ENCODE peak calls at places on chromosomes 13 and 19, in five cellular contexts. K is ascending aorta, Q is pancreas, W is HepG2, Z is HCT116. C is an unnamed sample. For H3K9me3, the result is how much of the 10 kb centered on the place peaks cover.

GRCh38 chr19:2551172-2551863 is 75.4 kb downstream of the GADD45B start:
- DNase-seq in K (no peak), Q (no peak), Z (no peak), W (no peak), C (no peak)

GRCh38 chr13:93797463-93797862 is 570.9 kb downstream of the GPC6 start:
- DNase-seq in K (no peak), W (no peak), Z (no peak), Q (no peak), C (no peak)

GRCh38 chr13:110714798-110715394 is 1.4 kb downstream of the ING1 start:
- DNase-seq in K (peak), Q (no peak), W (peak), Z (no peak), C (peak)

GRCh38 chr13:62014299-62014698 is 598.6 kb upstream of the PCDH20 start:
- DNase-seq in W (peak), K (no peak), Q (no peak), Z (peak), C (no peak)

GRCh38 chr19:38792250-38793111 is 3.5 kb downstream of the LGALS7B start:
- DNase-seq in K (peak), W (no peak), Z (no peak), Q (no peak), C (peak)

GRCh38 chr13:37132211-37132610 is 26.7 kb upstream of the CSNK1A1L start:
- DNase-seq in K (no peak), Z (no peak), W (no peak), Q (no peak), C (no peak)

GRCh38 chr13:114286808-114287207 is 5.4 kb downstream of the UPF3A start:
- DNase-seq in W (no peak), K (no peak), Q (no peak), Z (no peak), C (no peak)

GRCh38 chr19:2166741-2167738 is 3.3 kb downstream of the DOT1L start:
- DNase-seq in K (peak), W (peak), Q (peak), Z (no peak), C (peak)

GRCh38 chr19:10112895-10113591 is 1.6 kb downstream of the P2RY11 start:
- DNase-seq in Q (peak), Z (no peak), K (no peak), W (peak), C (peak)

GRCh38 chr19:9995999-9996398 is 14.3 kb downstream of the COL5A3 start:
- DNase-seq in K (no peak), Z (no peak), Q (no peak), W (no peak), C (no peak)

GRCh38 chr13:95264225-95264624 is 37.0 kb downstream of the ABCC4 start:
- DNase-seq in Q (no peak), W (no peak), Z (no peak), K (no peak), C (no peak)

GRCh38 chr19:12769689-12770088 is 5.7 kb downstream of the HOOK2 start:
- DNase-seq in Z (no peak), W (no peak), Q (no peak), K (no peak), C (peak)

GRCh38 chr13:111589992-111590391 is 269.6 kb downstream of the TEX29 start:
- DNase-seq in Q (no peak), W (no peak), K (no peak), Z (no peak), C (no peak)

GRCh38 chr13:34942732-34943674 is 933 bp downstream of the NBEA start:
- DNase-seq in Q (peak), Z (no peak), W (no peak), K (peak), C (peak)

GRCh38 chr19:16420781-16421386 is 50.9 kb downstream of the EPS15L1 start:
- DNase-seq in Z (no peak), W (no peak), Q (peak), K (peak), C (no peak)

GRCh38 chr13:106415971-106416370 is 119.5 kb downstream of the EFNB2 start:
- DNase-seq in K (no peak), Z (no peak), W (no peak), Q (no peak), C (no peak)

GRCh38 chr13:27913116-27913515 is 6.7 kb upstream of the PDX1 start:
- DNase-seq in Z (no peak), Q (no peak), W (no peak), K (no peak), C (no peak)

GRCh38 chr19:28443361-28443760 is 769.6 kb downstream of the UQCRFS1 start:
- DNase-seq in Q (no peak), K (no peak), Z (no peak), W (no peak), C (no peak)

GRCh38 chr13:109586509-109587346 is 199.7 kb downstream of the IRS2 start:
- DNase-seq in K (no peak), W (no peak), Q (no peak), Z (no peak), C (no peak)

GRCh38 chr13:67416047-67416925 is 186.2 kb upstream of the PCDH9 start:
- DNase-seq in K (no peak), Z (no peak), W (peak), Q (peak), C (peak)

GRCh38 chr13:62933809-62934208 is 1518.2 kb upstream of the PCDH20 start:
- DNase-seq in W (no peak), K (no peak), Z (no peak), Q (no peak), C (no peak)

GRCh38 chr13:100535401-100536135 is 53.0 kb downstream of the GGACT start:
- DNase-seq in Z (no peak), W (no peak), Q (no peak), K (peak), C (no peak)

GRCh38 chr19:3401004-3401768 is 34.8 kb downstream of the NFIC start:
- DNase-seq in Q (no peak), W (no peak), K (no peak), Z (no peak), C (no peak)

GRCh38 chr13:93226065-93226622 is 463 bp upstream of the GPC6 start:
- DNase-seq in W (peak), Z (no peak), Q (no peak), K (no peak), C (no peak)

GRCh38 chr13:27657724-27658123 is 36.0 kb downstream of the POLR1D start:
- DNase-seq in W (no peak), Q (no peak), Z (no peak), K (no peak), C (no peak)

DNA sequence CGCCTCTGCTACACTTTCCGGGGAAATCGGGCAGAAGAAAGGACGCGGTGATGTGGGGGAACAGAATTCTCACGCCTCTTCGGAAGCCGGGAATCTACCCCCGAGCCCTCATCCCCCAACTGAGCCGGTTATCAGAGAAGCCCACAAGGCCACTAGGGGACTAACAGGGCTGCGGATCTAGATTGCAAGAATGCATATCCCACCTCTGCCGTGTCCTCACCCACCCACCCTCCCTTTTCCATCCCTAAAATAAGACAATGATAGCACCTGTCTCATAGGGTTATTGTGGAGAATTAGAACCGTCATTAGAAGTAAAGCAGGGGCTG is 1.1 kb downstream of the IGFLR1 start:
- DNase-seq in Z (no peak), K (no peak), W (no peak), Q (no peak), C (no peak)
- TF ChIP-seq CTCF in Z (peak), K (no peak), W (no peak), Q (no peak), C (no peak)

GRCh38 chr19:23366437-23366836 is 28.8 kb downstream of the ZNF91 start:
- DNase-seq in Q (no peak), Z (no peak), W (no peak), K (no peak), C (no peak)

DNA sequence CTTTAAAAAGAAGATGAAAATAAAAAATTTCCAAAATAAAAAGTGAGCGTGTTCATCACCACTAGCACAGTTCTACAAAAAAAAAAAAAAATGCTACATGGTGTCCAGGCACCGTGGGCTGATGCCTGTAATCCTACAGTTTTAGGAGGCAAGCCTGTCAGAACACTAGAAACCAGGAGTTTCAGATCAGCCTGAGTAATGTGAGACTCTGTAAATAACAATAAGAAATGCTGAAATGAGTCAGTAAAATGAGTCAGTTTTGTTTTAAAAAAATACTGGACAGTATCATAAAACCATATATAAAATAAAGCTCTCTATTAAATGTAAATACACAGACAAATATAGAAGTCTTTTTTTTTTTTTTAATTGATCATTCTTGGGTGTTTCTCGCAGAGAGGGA is 30.0 kb downstream of the ZNF91 start:
- DNase-seq in Q (no peak), Z (no peak), K (no peak), W (no peak), C (no peak)
- H3K9me3 ChIP-seq in Q (under half), Z (under half), K (half or more), W (half or more), C (half or more)

DNA sequence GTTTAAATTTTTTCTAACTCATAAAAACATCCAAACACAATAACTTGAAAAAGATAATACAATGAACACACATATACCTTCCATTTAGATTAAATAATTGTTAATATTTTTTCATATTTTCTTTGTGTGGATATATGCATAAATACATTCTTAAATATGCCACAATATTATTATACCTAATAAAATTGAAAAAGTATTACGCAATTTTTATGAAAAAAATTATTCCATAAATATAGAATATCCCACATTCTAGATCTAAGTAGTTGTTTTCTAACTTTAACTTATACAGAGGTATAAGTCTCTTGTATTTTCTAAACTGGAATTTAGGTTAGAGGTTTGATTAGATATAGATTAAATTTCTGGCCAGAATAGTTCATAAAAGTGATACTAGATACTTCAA is 34.3 kb downstream of the POU4F1 start:
- DNase-seq in Z (no peak), W (no peak), K (no peak), Q (no peak), C (no peak)
- TF ChIP-seq CTCF in Z (no peak), W (no peak), K (no peak), Q (no peak), C (no peak)

GRCh38 chr19:14795078-14795721 is 16.8 kb upstream of the ADGRE2 start:
- DNase-seq in K (no peak), Q (no peak), W (no peak), Z (no peak), C (no peak)

GRCh38 chr19:14804755-14805154 is 26.4 kb upstream of the ADGRE2 start:
- DNase-seq in W (no peak), K (no peak), Q (no peak), Z (no peak), C (no peak)

GRCh38 chr19:14796021-14796420 is 17.7 kb upstream of the ADGRE2 start:
- DNase-seq in Z (no peak), K (no peak), Q (no peak), W (no peak), C (no peak)

DNA sequence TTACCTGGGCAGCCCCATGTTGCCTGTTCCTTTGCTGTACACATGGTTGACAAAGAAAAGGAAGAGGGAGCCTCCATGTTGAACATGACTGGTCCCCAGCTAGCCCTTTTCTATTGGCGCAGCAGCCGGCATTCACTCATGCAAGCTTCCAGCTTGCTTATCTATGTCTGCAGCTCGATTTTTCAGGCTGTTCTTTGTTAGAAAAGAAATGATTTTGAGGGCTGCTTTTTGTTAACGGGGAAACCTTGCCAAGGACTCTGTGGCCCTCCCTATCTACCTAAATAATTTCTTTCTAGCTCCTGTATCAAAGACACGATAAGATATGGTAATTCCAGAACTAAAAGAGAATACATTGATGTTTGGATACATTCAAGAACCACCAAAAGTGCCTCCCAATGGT is 20.4 kb upstream of the ADGRE2 start:
- DNase-seq in Z (no peak), K (no peak), W (no peak), Q (no peak), C (no peak)
- H3K9me3 ChIP-seq in Z (under half), K (under half), W (under half), Q (under half), C (under half)